ENCODE peak calls at places on chromosomes 16 and 17, in nine cellular contexts. One of them, this sample, is unnamed. For H3K36me3 and H3K9me3, the result is how much of the 10 kb centered on the place peaks cover.

GRCh38 chr17:32912218-32912897 is 15.6 kb upstream of the TMEM98 start:
- DNase-seq in fibroblast of lung: peak
- DNase-seq in PC-3: peak
- DNase-seq in psoas muscle: peak
- DNase-seq in cardiac muscle cell: peak
- DNase-seq in colonic mucosa: peak
- DNase-seq in left lung: peak
- DNase-seq in upper lobe of left lung: peak
- DNase-seq in esophagus squamous epithelium: no peak
- DNase-seq in this sample: peak

GRCh38 chr17:17071531-17072360 is 29.5 kb downstream of the MPRIP start:
- DNase-seq in fibroblast of lung: no peak
- DNase-seq in psoas muscle: no peak
- DNase-seq in PC-3: no peak
- DNase-seq in esophagus squamous epithelium: no peak
- DNase-seq in upper lobe of left lung: no peak
- DNase-seq in colonic mucosa: no peak
- DNase-seq in left lung: peak
- DNase-seq in cardiac muscle cell: no peak
- DNase-seq in this sample: no peak

GRCh38 chr17:82222816-82223215 is 6.0 kb upstream of the SLC16A3 start:
- DNase-seq in upper lobe of left lung: peak
- DNase-seq in left lung: no peak
- DNase-seq in psoas muscle: no peak
- DNase-seq in fibroblast of lung: no peak
- DNase-seq in esophagus squamous epithelium: no peak
- DNase-seq in cardiac muscle cell: no peak
- DNase-seq in PC-3: no peak
- DNase-seq in colonic mucosa: no peak
- DNase-seq in this sample: peak

GRCh38 chr17:58233547-58233946 is 4.8 kb upstream of the LPO start:
- DNase-seq in cardiac muscle cell: no peak
- DNase-seq in upper lobe of left lung: no peak
- DNase-seq in esophagus squamous epithelium: no peak
- DNase-seq in fibroblast of lung: no peak
- DNase-seq in left lung: no peak
- DNase-seq in colonic mucosa: no peak
- DNase-seq in PC-3: no peak
- DNase-seq in psoas muscle: no peak
- DNase-seq in this sample: no peak

GRCh38 chr17:65936013-65936412 is 255.9 kb downstream of the CEP112 start:
- DNase-seq in upper lobe of left lung: no peak
- DNase-seq in left lung: no peak
- DNase-seq in cardiac muscle cell: no peak
- DNase-seq in psoas muscle: no peak
- DNase-seq in esophagus squamous epithelium: no peak
- DNase-seq in PC-3: peak
- DNase-seq in fibroblast of lung: peak
- DNase-seq in colonic mucosa: no peak
- DNase-seq in this sample: no peak

GRCh38 chr17:2691069-2691871 is 20.3 kb downstream of the CLUH start:
- DNase-seq in fibroblast of lung: no peak
- DNase-seq in psoas muscle: no peak
- DNase-seq in PC-3: no peak
- DNase-seq in colonic mucosa: peak
- DNase-seq in esophagus squamous epithelium: no peak
- DNase-seq in left lung: no peak
- DNase-seq in cardiac muscle cell: no peak
- DNase-seq in upper lobe of left lung: peak
- DNase-seq in this sample: no peak

GRCh38 chr17:74623693-74624093 is at the start of gene CD300E:
- DNase-seq in fibroblast of lung: no peak
- DNase-seq in cardiac muscle cell: no peak
- DNase-seq in PC-3: no peak
- DNase-seq in left lung: no peak
- DNase-seq in psoas muscle: no peak
- DNase-seq in esophagus squamous epithelium: no peak
- DNase-seq in upper lobe of left lung: no peak
- DNase-seq in colonic mucosa: no peak
- DNase-seq in this sample: no peak

GRCh38 chr16:29791845-29792797 is 1.6 kb downstream of the KIF22 start:
- DNase-seq in esophagus squamous epithelium: no peak
- DNase-seq in PC-3: peak
- DNase-seq in left lung: no peak
- DNase-seq in cardiac muscle cell: no peak
- DNase-seq in upper lobe of left lung: no peak
- DNase-seq in fibroblast of lung: no peak
- DNase-seq in psoas muscle: no peak
- DNase-seq in colonic mucosa: no peak
- DNase-seq in this sample: no peak

GRCh38 chr16:27291106-27291505 is 22.5 kb upstream of the NSMCE1 start:
- DNase-seq in cardiac muscle cell: no peak
- DNase-seq in colonic mucosa: no peak
- DNase-seq in fibroblast of lung: no peak
- DNase-seq in PC-3: no peak
- DNase-seq in left lung: no peak
- DNase-seq in esophagus squamous epithelium: no peak
- DNase-seq in upper lobe of left lung: no peak
- DNase-seq in psoas muscle: peak
- DNase-seq in this sample: no peak

GRCh38 chr16:71669926-71670536 is 44.0 kb downstream of the MARVELD3 start:
- DNase-seq in psoas muscle: no peak
- DNase-seq in left lung: no peak
- DNase-seq in cardiac muscle cell: no peak
- DNase-seq in esophagus squamous epithelium: no peak
- DNase-seq in upper lobe of left lung: no peak
- DNase-seq in fibroblast of lung: no peak
- DNase-seq in PC-3: no peak
- DNase-seq in colonic mucosa: no peak
- DNase-seq in this sample: no peak

GRCh38 chr17:17156107-17156506 is 50.0 kb downstream of the PLD6 start:
- DNase-seq in colonic mucosa: no peak
- DNase-seq in fibroblast of lung: peak
- DNase-seq in left lung: no peak
- DNase-seq in esophagus squamous epithelium: no peak
- DNase-seq in PC-3: peak
- DNase-seq in cardiac muscle cell: no peak
- DNase-seq in upper lobe of left lung: no peak
- DNase-seq in psoas muscle: no peak
- DNase-seq in this sample: no peak

GRCh38 chr16:30539000-30539964 is 4.6 kb upstream of the ZNF747 start:
- DNase-seq in upper lobe of left lung: no peak
- DNase-seq in left lung: no peak
- DNase-seq in colonic mucosa: no peak
- DNase-seq in psoas muscle: no peak
- DNase-seq in cardiac muscle cell: peak
- DNase-seq in fibroblast of lung: no peak
- DNase-seq in esophagus squamous epithelium: no peak
- DNase-seq in PC-3: no peak
- DNase-seq in this sample: no peak

GRCh38 chr16:14489460-14489859 is 140.6 kb downstream of the PARN start:
- DNase-seq in left lung: no peak
- DNase-seq in cardiac muscle cell: peak
- DNase-seq in fibroblast of lung: no peak
- DNase-seq in esophagus squamous epithelium: no peak
- DNase-seq in upper lobe of left lung: no peak
- DNase-seq in psoas muscle: no peak
- DNase-seq in PC-3: peak
- DNase-seq in colonic mucosa: no peak
- DNase-seq in this sample: no peak

DNA sequence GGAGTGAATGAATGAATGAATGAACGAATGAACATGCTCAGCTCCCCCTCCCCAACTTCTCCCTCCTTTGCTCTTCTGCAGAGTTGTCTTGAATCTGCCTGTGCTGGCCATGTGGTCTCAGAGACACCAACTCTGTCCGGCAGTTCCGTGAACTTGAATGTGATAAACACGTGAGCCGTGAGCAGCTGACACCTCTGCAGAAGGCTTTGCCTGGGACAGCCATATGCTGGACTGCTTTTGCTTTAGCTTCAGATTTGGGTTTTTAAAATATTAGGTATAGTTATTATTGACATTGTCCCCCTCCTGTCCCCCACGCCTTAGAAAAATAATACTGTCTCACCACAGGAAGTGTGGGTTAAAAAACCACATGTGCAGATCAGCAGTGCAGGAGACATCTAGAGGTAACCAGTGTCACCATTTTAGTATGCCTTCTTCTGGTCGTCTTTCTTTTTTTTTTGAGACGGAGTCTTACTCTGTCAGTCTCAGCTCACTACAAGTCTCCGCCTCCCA is 83.8 kb downstream of the ABCC1 start:
- DNase-seq in upper lobe of left lung: no peak
- DNase-seq in left lung: no peak
- DNase-seq in psoas muscle: no peak
- DNase-seq in PC-3: no peak
- DNase-seq in cardiac muscle cell: no peak
- DNase-seq in fibroblast of lung: no peak
- DNase-seq in colonic mucosa: no peak
- DNase-seq in esophagus squamous epithelium: no peak
- DNase-seq in this sample: no peak
- H3K36me3 ChIP-seq in upper lobe of left lung: under half
- H3K36me3 ChIP-seq in left lung: under half
- H3K36me3 ChIP-seq in psoas muscle: under half
- H3K36me3 ChIP-seq in PC-3: under half
- H3K36me3 ChIP-seq in cardiac muscle cell: under half
- H3K36me3 ChIP-seq in fibroblast of lung: under half
- H3K36me3 ChIP-seq in colonic mucosa: under half
- H3K36me3 ChIP-seq in esophagus squamous epithelium: half or more
- H3K36me3 ChIP-seq in this sample: under half

GRCh38 chr17:56892333-56892732 is 21.5 kb downstream of the TRIM25 start:
- DNase-seq in PC-3: no peak
- DNase-seq in left lung: no peak
- DNase-seq in fibroblast of lung: no peak
- DNase-seq in upper lobe of left lung: no peak
- DNase-seq in psoas muscle: no peak
- DNase-seq in colonic mucosa: no peak
- DNase-seq in esophagus squamous epithelium: no peak
- DNase-seq in cardiac muscle cell: no peak
- DNase-seq in this sample: no peak

GRCh38 chr17:56890390-56890789 is 23.5 kb downstream of the TRIM25 start:
- DNase-seq in upper lobe of left lung: no peak
- DNase-seq in psoas muscle: no peak
- DNase-seq in colonic mucosa: no peak
- DNase-seq in fibroblast of lung: no peak
- DNase-seq in PC-3: no peak
- DNase-seq in left lung: no peak
- DNase-seq in cardiac muscle cell: no peak
- DNase-seq in esophagus squamous epithelium: no peak
- DNase-seq in this sample: no peak

GRCh38 chr17:56890906-56891674 is 22.8 kb downstream of the TRIM25 start:
- DNase-seq in psoas muscle: no peak
- DNase-seq in colonic mucosa: no peak
- DNase-seq in PC-3: no peak
- DNase-seq in esophagus squamous epithelium: no peak
- DNase-seq in fibroblast of lung: no peak
- DNase-seq in upper lobe of left lung: no peak
- DNase-seq in left lung: no peak
- DNase-seq in cardiac muscle cell: no peak
- DNase-seq in this sample: no peak

GRCh38 chr17:56893503-56893902 is 20.3 kb downstream of the TRIM25 start:
- DNase-seq in PC-3: no peak
- DNase-seq in upper lobe of left lung: no peak
- DNase-seq in fibroblast of lung: no peak
- DNase-seq in cardiac muscle cell: no peak
- DNase-seq in left lung: no peak
- DNase-seq in colonic mucosa: no peak
- DNase-seq in psoas muscle: no peak
- DNase-seq in esophagus squamous epithelium: no peak
- DNase-seq in this sample: no peak

DNA sequence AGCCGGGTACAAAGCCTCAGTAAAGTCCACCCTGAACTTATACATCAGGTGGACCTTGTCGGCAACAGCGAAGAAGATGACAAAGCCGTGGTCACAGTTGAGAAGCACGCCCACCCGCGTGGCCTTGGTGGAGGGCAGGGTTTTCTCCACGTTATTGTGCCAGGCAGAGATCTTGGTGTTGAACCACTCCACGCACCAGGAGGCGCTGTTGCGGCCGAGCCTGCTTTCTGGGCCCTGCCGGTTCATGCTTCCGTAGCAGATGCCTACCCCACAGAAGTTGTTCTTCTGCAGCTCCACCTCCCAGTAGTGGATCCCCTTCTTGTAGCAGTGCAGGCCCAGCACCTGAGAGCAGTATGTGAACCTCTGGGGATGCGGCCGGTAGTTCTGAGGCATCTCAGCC is 22.1 kb downstream of the TRIM25 start:
- DNase-seq in PC-3: no peak
- DNase-seq in colonic mucosa: no peak
- DNase-seq in psoas muscle: peak
- DNase-seq in left lung: no peak
- DNase-seq in upper lobe of left lung: no peak
- DNase-seq in cardiac muscle cell: no peak
- DNase-seq in fibroblast of lung: no peak
- DNase-seq in esophagus squamous epithelium: no peak
- DNase-seq in this sample: peak
- H3K9me3 ChIP-seq in PC-3: under half
- H3K9me3 ChIP-seq in colonic mucosa: under half
- H3K9me3 ChIP-seq in psoas muscle: under half
- H3K9me3 ChIP-seq in left lung: under half
- H3K9me3 ChIP-seq in upper lobe of left lung: under half
- H3K9me3 ChIP-seq in cardiac muscle cell: under half
- H3K9me3 ChIP-seq in fibroblast of lung: under half
- H3K9me3 ChIP-seq in esophagus squamous epithelium: under half
- H3K9me3 ChIP-seq in this sample: under half

DNA sequence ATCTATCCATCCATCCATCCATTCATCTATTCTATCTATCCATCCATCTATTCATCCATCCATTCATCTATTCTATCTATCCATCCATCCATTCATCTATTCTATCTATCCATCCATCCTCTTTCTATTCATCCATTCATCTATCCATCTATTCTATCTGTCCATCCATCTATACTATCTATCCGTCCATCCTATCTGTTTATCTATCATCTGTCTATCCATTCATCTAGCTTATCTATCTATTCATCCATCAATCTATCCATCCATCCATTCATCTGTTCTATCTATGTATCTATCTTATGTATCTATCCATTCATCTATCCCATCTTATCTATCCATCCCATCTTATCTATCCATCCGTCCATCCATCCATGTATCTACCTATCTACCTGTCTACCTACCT is 8.8 kb downstream of the RNF213 start:
- DNase-seq in colonic mucosa: no peak
- DNase-seq in left lung: no peak
- DNase-seq in fibroblast of lung: no peak
- DNase-seq in upper lobe of left lung: no peak
- DNase-seq in cardiac muscle cell: no peak
- DNase-seq in psoas muscle: no peak
- DNase-seq in PC-3: no peak
- DNase-seq in esophagus squamous epithelium: no peak
- DNase-seq in this sample: no peak
- H3K36me3 ChIP-seq in colonic mucosa: under half
- H3K36me3 ChIP-seq in left lung: half or more
- H3K36me3 ChIP-seq in fibroblast of lung: under half
- H3K36me3 ChIP-seq in upper lobe of left lung: under half
- H3K36me3 ChIP-seq in cardiac muscle cell: under half
- H3K36me3 ChIP-seq in psoas muscle: under half
- H3K36me3 ChIP-seq in PC-3: under half
- H3K36me3 ChIP-seq in esophagus squamous epithelium: half or more
- H3K36me3 ChIP-seq in this sample: half or more

DNA sequence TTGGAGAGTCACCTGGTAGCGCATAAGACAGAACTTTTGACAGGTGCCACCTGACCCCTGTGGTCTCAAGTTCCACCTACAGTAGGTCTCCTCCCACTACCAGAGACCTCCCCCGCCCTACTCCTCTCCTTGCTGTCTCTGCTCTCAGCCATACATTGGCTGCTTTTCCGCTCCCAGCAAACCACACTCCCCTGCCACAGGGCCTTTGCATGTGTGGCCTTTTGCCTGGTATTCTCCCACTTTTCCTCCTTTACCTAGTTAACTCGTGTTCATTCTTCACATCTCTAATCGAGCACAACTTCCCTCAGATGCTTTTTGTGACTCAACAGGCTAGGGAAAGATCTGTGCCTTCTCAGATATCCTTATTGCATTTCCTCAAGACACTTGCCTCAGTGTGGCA is 218.3 kb upstream of the EEF2KMT start:
- DNase-seq in fibroblast of lung: no peak
- DNase-seq in esophagus squamous epithelium: no peak
- DNase-seq in upper lobe of left lung: no peak
- DNase-seq in PC-3: no peak
- DNase-seq in colonic mucosa: no peak
- DNase-seq in psoas muscle: no peak
- DNase-seq in cardiac muscle cell: no peak
- DNase-seq in left lung: no peak
- DNase-seq in this sample: no peak
- H3K9me3 ChIP-seq in fibroblast of lung: under half
- H3K9me3 ChIP-seq in esophagus squamous epithelium: under half
- H3K9me3 ChIP-seq in upper lobe of left lung: under half
- H3K9me3 ChIP-seq in PC-3: under half
- H3K9me3 ChIP-seq in colonic mucosa: under half
- H3K9me3 ChIP-seq in psoas muscle: under half
- H3K9me3 ChIP-seq in cardiac muscle cell: under half
- H3K9me3 ChIP-seq in left lung: under half
- H3K9me3 ChIP-seq in this sample: under half